ENCODE peak calls at places on chromosomes 7 and 10, in five cellular contexts. P is heart left ventricle, S is stomach, D is mammary epithelial cell, J is lung. B is an unnamed sample. For H3K4me1, the result is how much of the 10 kb centered on the place peaks cover.

GRCh38 chr7:127907110-127907509 is 124.1 kb downstream of the LRRC4 start:
- DNase-seq in J (no peak), P (no peak), D (no peak), S (no peak), B (no peak)

GRCh38 chr10:86946215-86947170 is 10.9 kb downstream of the MMRN2 start:
- DNase-seq in D (no peak), J (peak), P (peak), S (peak), B (peak)

GRCh38 chr7:133645870-133646492 is 393.1 kb downstream of the EXOC4 start:
- DNase-seq in J (no peak), D (no peak), S (no peak), P (no peak), B (no peak)

GRCh38 chr10:71773221-71773971 is at the start of gene VSIR:
- DNase-seq in J (peak), S (peak), P (peak), D (peak), B (peak)

GRCh38 chr7:34371922-34372321 is 286.1 kb upstream of the NPSR1 start:
- DNase-seq in J (no peak), S (no peak), P (no peak), D (no peak), B (no peak)

GRCh38 chr10:97584060-97584797 is at the start of gene HOGA1:
- DNase-seq in S (no peak), P (peak), J (peak), D (peak), B (peak)

GRCh38 chr7:103626776-103627175 is 180.8 kb upstream of the SLC26A5 start:
- DNase-seq in J (no peak), S (no peak), P (no peak), D (no peak), B (no peak)

GRCh38 chr10:86671985-86672710 is 3.8 kb downstream of the LDB3 start:
- DNase-seq in J (no peak), D (no peak), P (peak), S (no peak), B (peak)

GRCh38 chr7:134515569-134516468 is 11.5 kb upstream of the AKR1B10 start:
- DNase-seq in S (no peak), J (no peak), P (no peak), D (peak), B (no peak)

GRCh38 chr7:4416436-4417092 is 265.5 kb upstream of the FOXK1 start:
- DNase-seq in P (no peak), S (peak), J (no peak), D (peak), B (no peak)

GRCh38 chr7:43039346-43039745 is 73.1 kb upstream of the HECW1 start:
- DNase-seq in J (no peak), S (no peak), D (no peak), P (no peak), B (no peak)

GRCh38 chr10:33122014-33122788 is 164.2 kb upstream of the ITGB1 start:
- DNase-seq in D (no peak), P (no peak), J (no peak), S (peak), B (no peak)

GRCh38 chr10:52400564-52400963 is 86.5 kb downstream of the DKK1 start:
- DNase-seq in D (peak), J (no peak), P (no peak), S (no peak), B (no peak)

GRCh38 chr10:121032460-121032859 is 181.3 kb downstream of the WDR11 start:
- DNase-seq in S (no peak), J (no peak), D (no peak), P (no peak), B (no peak)

GRCh38 chr7:138072726-138073125 is 3.5 kb upstream of the AKR1D1 start:
- DNase-seq in S (no peak), P (no peak), D (no peak), J (no peak), B (no peak)

GRCh38 chr10:43204394-43204942 is 62.4 kb downstream of the RASGEF1A start:
- DNase-seq in S (no peak), D (no peak), J (no peak), P (peak), B (peak)

GRCh38 chr10:17056781-17057191 is 72.8 kb downstream of the CUBN start:
- DNase-seq in P (no peak), S (no peak), D (peak), J (no peak), B (no peak)

GRCh38 chr10:58645762-58646161 is 133.1 kb downstream of the BICC1 start:
- DNase-seq in D (no peak), P (no peak), J (no peak), S (no peak), B (no peak)

GRCh38 chr7:141291541-141291940 is 217.7 kb downstream of the TMEM178B start:
- DNase-seq in P (no peak), S (no peak), J (no peak), D (no peak), B (no peak)

GRCh38 chr7:45601816-45602540 is 27.8 kb downstream of the ADCY1 start:
- DNase-seq in S (peak), J (peak), D (no peak), P (peak), B (peak)

GRCh38 chr7:45599851-45600706 is 25.9 kb downstream of the ADCY1 start:
- DNase-seq in S (peak), J (peak), P (peak), D (no peak), B (no peak)

GRCh38 chr7:45598697-45599520 is 24.7 kb downstream of the ADCY1 start:
- DNase-seq in J (peak), D (no peak), S (peak), P (peak), B (no peak)

GRCh38 chr7:45597286-45597984 is 23.3 kb downstream of the ADCY1 start:
- DNase-seq in P (no peak), D (no peak), S (peak), J (no peak), B (no peak)

GRCh38 chr7:45601094-45601493 is 26.9 kb downstream of the ADCY1 start:
- DNase-seq in P (peak), D (no peak), J (no peak), S (peak), B (no peak)
- H3K4me1 ChIP-seq in P (under half), D (under half), J (under half), S (under half), B (under half)

GRCh38 chr10:132027423-132027983 is 38.2 kb upstream of the JAKMIP3 start:
- DNase-seq in J (no peak), S (no peak), D (no peak), P (no peak), B (no peak)

GRCh38 chr10:132028706-132029105 is 37.0 kb upstream of the JAKMIP3 start:
- DNase-seq in S (no peak), J (no peak), D (no peak), P (no peak), B (no peak)

GRCh38 chr10:132035476-132035875 is 30.3 kb upstream of the JAKMIP3 start:
- DNase-seq in D (no peak), J (no peak), S (no peak), P (no peak), B (no peak)

GRCh38 chr10:132033632-132034031 is 32.1 kb upstream of the JAKMIP3 start:
- DNase-seq in J (no peak), S (no peak), P (no peak), D (no peak), B (no peak)

GRCh38 chr10:132030898-132031463 is 34.8 kb upstream of the JAKMIP3 start:
- DNase-seq in J (no peak), D (no peak), S (no peak), P (no peak), B (no peak)
- TF ChIP-seq CTCF in J (no peak), D (no peak), S (no peak), P (no peak), B (no peak)

GRCh38 chr7:28155964-28156363 is 24.6 kb downstream of the JAZF1 start:
- DNase-seq in S (no peak), J (no peak), P (no peak), D (peak), B (no peak)
- H3K4me1 ChIP-seq in S (under half), J (under half), P (half or more), D (under half), B (under half)

DNA sequence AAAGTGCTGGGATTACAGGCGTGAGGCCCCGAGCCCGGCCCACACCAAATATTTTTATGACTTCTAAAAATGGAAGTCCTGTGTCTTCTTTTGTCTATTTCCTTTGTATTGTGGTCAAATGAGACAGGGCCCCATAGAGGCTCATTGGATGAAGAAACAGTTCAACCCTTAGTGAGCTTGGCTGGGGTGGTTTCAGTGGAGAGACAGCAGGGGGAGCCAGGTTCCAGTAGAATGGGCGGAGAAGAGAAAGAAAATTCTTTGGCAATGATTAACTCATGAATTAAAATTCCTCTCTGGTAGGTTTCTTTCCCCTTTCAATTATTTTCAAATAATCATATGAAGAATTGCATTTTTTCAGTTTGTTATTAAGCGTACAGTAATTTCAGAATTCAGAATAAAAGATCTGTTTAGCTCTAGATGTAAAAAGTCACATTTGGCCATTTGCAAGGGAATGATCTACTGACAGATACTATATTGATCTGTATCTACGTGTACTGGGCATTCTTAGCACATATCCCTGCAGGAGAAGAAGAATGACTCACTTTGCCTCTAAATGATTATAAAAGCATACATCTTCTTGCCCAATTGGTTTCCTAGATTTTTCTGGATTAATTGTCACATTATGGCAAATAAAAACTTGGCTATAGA is 43.2 kb downstream of the PNLIPRP3 start:
- DNase-seq in J (no peak), S (no peak), P (no peak), D (peak), B (no peak)
- TF ChIP-seq CTCF in J (no peak), S (no peak), P (no peak), D (peak), B (no peak)

GRCh38 chr7:155236386-155236785 is 61.3 kb upstream of the INSIG1 start:
- DNase-seq in P (no peak), D (no peak), J (no peak), S (no peak), B (no peak)

GRCh38 chr7:155232911-155233702 is 64.6 kb upstream of the INSIG1 start:
- DNase-seq in J (no peak), S (no peak), D (no peak), P (no peak), B (no peak)

GRCh38 chr7:155231941-155232340 is 65.7 kb upstream of the INSIG1 start:
- DNase-seq in S (no peak), P (no peak), D (no peak), J (no peak), B (no peak)

GRCh38 chr7:155234950-155235789 is 62.5 kb upstream of the INSIG1 start:
- DNase-seq in S (no peak), P (no peak), J (no peak), D (no peak), B (no peak)

GRCh38 chr7:155233703-155234492 is 63.8 kb upstream of the INSIG1 start:
- DNase-seq in D (no peak), P (no peak), J (no peak), S (peak), B (no peak)
- H3K4me1 ChIP-seq in D (under half), P (under half), J (under half), S (under half), B (under half)